ENCODE peak calls at places on chromosomes 5 and 9, in six cellular contexts. H, Q, U, B, G and I are unnamed samples. For H3K9me3, the result is how much of the 10 kb centered on the place peaks cover.

GRCh38 chr9:69385474-69386091 is 60.6 kb downstream of the ENTREP1 start:
- DNase-seq in U (no peak), B (no peak), H (no peak), Q (no peak), G (no peak), I (no peak)

GRCh38 chr9:120892177-120892747 is 15.3 kb upstream of the PHF19 start:
- DNase-seq in B (no peak), H (no peak), G (no peak), Q (no peak), U (no peak), I (no peak)

GRCh38 chr9:134621558-134622110 is 20.0 kb upstream of the COL5A1 start:
- DNase-seq in B (no peak), Q (no peak), G (no peak), U (no peak), H (peak), I (no peak)

GRCh38 chr9:26561928-26562327 is 330.7 kb downstream of the CAAP1 start:
- DNase-seq in U (no peak), H (no peak), G (no peak), Q (no peak), B (no peak), I (no peak)

GRCh38 chr5:77145666-77146065 is 58.6 kb upstream of the ZBED3 start:
- DNase-seq in B (peak), G (peak), H (no peak), Q (no peak), U (no peak), I (no peak)

GRCh38 chr5:72281764-72282499 is 38.1 kb downstream of the MRPS27 start:
- DNase-seq in U (no peak), B (peak), Q (no peak), H (no peak), G (peak), I (no peak)

GRCh38 chr9:89444212-89444611 is 53.7 kb downstream of the SEMA4D start:
- DNase-seq in H (no peak), Q (peak), B (no peak), U (no peak), G (no peak), I (peak)

GRCh38 chr9:137136261-137136925 is 2.6 kb upstream of the GRIN1 start:
- DNase-seq in G (no peak), U (no peak), H (no peak), Q (no peak), B (no peak), I (no peak)

GRCh38 chr5:10031817-10032216 is 217.9 kb downstream of the ATPSCKMT start:
- DNase-seq in B (no peak), Q (no peak), G (no peak), U (no peak), H (no peak), I (no peak)

GRCh38 chr9:134624827-134625181 is 16.8 kb upstream of the COL5A1 start:
- DNase-seq in U (no peak), G (peak), H (peak), B (peak), Q (no peak), I (peak)

GRCh38 chr5:61362796-61363364 is 30.8 kb downstream of the ZSWIM6 start:
- DNase-seq in U (no peak), G (no peak), Q (no peak), B (peak), H (no peak), I (peak)
- TF ChIP-seq CTCF in U (no peak), G (peak), Q (no peak), B (peak), H (no peak), I (peak)

GRCh38 chr5:39055027-39055759 is 19.0 kb downstream of the RICTOR start:
- DNase-seq in U (no peak), B (no peak), H (no peak), Q (no peak), G (no peak), I (no peak)

GRCh38 chr5:39058984-39059565 is 15.1 kb downstream of the RICTOR start:
- DNase-seq in G (no peak), H (no peak), B (no peak), Q (no peak), U (no peak), I (no peak)

GRCh38 chr5:39058178-39058577 is 16.0 kb downstream of the RICTOR start:
- DNase-seq in Q (no peak), U (no peak), H (no peak), G (no peak), B (no peak), I (no peak)

GRCh38 chr5:39055760-39056393 is 18.3 kb downstream of the RICTOR start:
- DNase-seq in B (no peak), H (no peak), Q (no peak), U (no peak), G (no peak), I (no peak)

DNA sequence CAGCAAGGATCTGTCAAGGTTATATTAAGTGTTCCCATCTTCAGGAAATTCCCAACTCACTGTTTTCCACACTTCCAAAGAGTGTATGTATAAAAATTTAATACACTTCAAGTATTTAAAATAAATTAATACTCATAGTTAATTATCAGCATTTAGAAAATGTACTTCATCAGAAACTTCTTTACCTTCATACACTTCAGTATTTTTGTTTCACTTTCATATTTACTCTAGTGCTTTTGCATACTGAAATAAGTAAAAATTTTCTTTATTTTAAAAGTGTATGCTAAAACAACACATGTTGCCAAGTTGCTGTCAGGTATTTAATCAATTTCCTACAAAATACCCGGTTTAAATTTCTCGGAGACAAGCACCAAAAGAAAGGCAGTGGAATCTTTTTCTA is 16.5 kb downstream of the RICTOR start:
- DNase-seq in G (peak), Q (no peak), U (no peak), H (no peak), B (peak), I (no peak)
- H3K27ac ChIP-seq in G (no peak), Q (no peak), U (no peak), H (no peak), B (peak), I (no peak)

GRCh38 chr5:180253036-180253824 is 38.7 kb downstream of the MAPK9 start:
- DNase-seq in Q (no peak), G (peak), B (no peak), H (no peak), U (no peak), I (no peak)

GRCh38 chr5:180251887-180252286 is 40.0 kb downstream of the MAPK9 start:
- DNase-seq in G (no peak), H (no peak), U (no peak), Q (no peak), B (no peak), I (no peak)

GRCh38 chr5:180251141-180251540 is 40.7 kb downstream of the MAPK9 start:
- DNase-seq in H (no peak), B (no peak), Q (no peak), U (no peak), G (no peak), I (no peak)

DNA sequence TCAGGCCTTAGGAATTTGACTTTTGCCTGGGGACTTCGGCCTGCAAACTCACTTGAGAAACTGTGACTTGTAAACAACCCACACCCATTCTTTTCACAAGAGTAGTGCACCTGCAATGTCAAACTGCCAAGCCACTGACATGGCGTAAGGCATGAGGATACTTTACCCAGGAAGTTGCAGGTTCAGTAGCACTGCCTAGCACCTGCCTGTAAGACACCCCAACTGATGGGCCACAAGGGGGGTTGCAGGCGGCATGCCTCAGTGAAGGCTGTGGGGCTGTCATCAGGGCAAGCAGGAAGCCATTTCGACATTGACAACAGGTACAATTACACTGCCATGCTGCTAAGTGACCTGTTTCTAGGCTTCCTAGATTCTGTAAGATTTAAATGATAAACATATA is 41.3 kb upstream of the RASGEF1C start:
- DNase-seq in G (no peak), U (no peak), H (no peak), B (no peak), Q (no peak), I (no peak)
- H3K9me3 ChIP-seq in G (under half), U (under half), H (under half), B (under half), Q (half or more), I (under half)

GRCh38 chr5:139394123-139394653 is 716 bp downstream of the PROB1 start:
- DNase-seq in Q (peak), G (no peak), H (peak), U (no peak), B (no peak), I (peak)
- TF ChIP-seq CTCF in Q (peak), G (no peak), H (no peak), U (no peak), B (peak), I (peak)

DNA sequence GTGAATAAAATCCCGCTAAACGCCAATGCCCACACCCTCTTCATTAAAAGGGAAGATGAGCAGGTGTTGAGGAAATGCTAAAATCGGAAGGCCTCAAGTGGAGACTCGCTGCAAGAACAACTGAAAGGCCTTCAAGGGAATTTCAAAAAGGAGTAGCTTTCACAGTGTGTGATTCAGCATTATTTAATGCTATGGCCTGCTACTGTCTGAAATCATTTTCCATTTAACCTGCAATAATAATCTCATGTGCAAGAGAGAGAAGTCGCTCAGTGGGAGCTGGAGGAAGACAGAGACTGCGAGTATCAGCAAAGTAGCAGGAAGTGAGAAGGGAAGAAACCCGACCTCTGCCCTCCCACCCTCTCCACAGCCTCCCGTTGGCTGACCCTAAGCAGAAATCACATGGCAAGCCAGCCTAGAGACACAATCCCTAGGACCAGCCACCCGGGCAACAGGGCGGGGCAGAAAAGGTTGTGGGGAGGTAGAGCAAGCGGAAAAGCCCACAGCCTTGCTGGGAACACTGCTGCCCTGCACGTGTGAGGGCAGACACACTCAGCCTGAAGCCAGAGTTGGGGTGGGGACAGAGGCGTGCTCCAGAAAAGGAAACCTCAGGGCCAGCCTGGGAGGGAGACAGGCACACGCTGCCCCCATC is 39.9 kb upstream of the CTSL start:
- DNase-seq in H (no peak), Q (no peak), B (peak), U (no peak), G (no peak), I (no peak)
- H3K27ac ChIP-seq in H (peak), Q (no peak), B (no peak), U (no peak), G (no peak), I (no peak)

GRCh38 chr5:108788142-108788541 is 40.4 kb downstream of the FER start:
- DNase-seq in B (no peak), U (no peak), G (no peak), H (peak), Q (no peak), I (no peak)
- H3K9me3 ChIP-seq in B (under half), U (under half), G (under half), H (under half), Q (under half), I (under half)

GRCh38 chr5:55917402-55918096 is 66.4 kb downstream of the IL31RA start:
- DNase-seq in B (no peak), H (no peak), U (no peak), G (no peak), Q (no peak), I (no peak)

GRCh38 chr5:55914971-55915370 is 63.8 kb downstream of the IL31RA start:
- DNase-seq in B (no peak), U (no peak), H (no peak), Q (no peak), G (no peak), I (no peak)

GRCh38 chr5:55914141-55914413 is 62.9 kb downstream of the IL31RA start:
- DNase-seq in Q (no peak), B (no peak), H (no peak), G (no peak), U (no peak), I (no peak)

GRCh38 chr5:55916986-55917385 is 65.8 kb downstream of the IL31RA start:
- DNase-seq in Q (no peak), U (no peak), H (no peak), G (no peak), B (no peak), I (no peak)

DNA sequence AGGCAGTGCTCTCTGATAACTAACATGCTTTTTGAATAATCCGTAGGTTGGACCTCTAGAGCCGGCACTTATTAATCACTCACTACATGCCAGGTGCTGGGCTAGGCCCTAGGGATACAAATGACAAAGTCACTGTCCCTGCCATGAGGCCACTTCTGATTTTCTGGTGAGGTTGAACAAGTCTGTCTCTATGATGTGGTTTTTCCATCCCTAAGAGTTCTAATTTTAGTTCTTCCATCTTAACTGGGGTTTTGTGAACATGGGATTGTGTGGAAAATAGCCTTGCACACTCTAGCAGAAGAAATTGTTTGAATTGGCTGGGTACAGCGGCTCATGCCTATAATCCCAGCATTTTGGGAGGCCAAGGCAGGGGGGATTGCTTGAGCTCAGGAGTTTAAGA is 64.6 kb downstream of the IL31RA start:
- DNase-seq in U (no peak), G (no peak), Q (no peak), B (no peak), H (no peak), I (no peak)
- TF ChIP-seq CTCF in U (no peak), G (no peak), Q (no peak), B (no peak), H (no peak), I (no peak)

GRCh38 chr5:390571-391491 is 52.1 kb upstream of the EXOC3 start:
- DNase-seq in G (no peak), H (no peak), U (peak), Q (no peak), B (no peak), I (no peak)
- H3K27ac ChIP-seq in G (no peak), H (no peak), U (no peak), Q (no peak), B (no peak), I (no peak)